ENCODE peak calls at places on chromosomes 7 and 10, in nine cellular contexts. Q is hepatocyte, I is neural progenitor cell, C is PC-3, O is GM23248, M is OCI-LY7, P is HCT116, A is GM23338, L is MM.1S. K is an unnamed sample.

GRCh38 chr10:29533046-29533445 is 101.7 kb downstream of the SVIL start:
- DNase-seq in Q (no peak), I (no peak), C (no peak), O (no peak), M (no peak), P (no peak), A (no peak), L (no peak), K (no peak)

GRCh38 chr7:4077980-4078379 is 604.1 kb upstream of the FOXK1 start:
- DNase-seq in Q (no peak), I (no peak), C (no peak), O (no peak), M (no peak), P (no peak), A (no peak), L (no peak), K (no peak)

GRCh38 chr10:9596368-9596920 is 1421.2 kb upstream of the CELF2 start:
- DNase-seq in Q (no peak), I (no peak), C (no peak), O (peak; percentile 57), M (no peak), P (no peak), A (no peak), L (no peak), K (no peak)

GRCh38 chr10:103278862-103279298 is 1.9 kb downstream of the INA start:
- DNase-seq in Q (peak; percentile 74), I (peak; percentile 90), C (peak; percentile 41), O (peak; percentile 71), M (peak; percentile 11), P (no peak), A (peak; percentile 91), L (peak; percentile 16), K (no peak)

GRCh38 chr7:2725178-2726105 is 37.4 kb downstream of the AMZ1 start:
- DNase-seq in Q (no peak), I (no peak), C (no peak), O (no peak), M (no peak), P (no peak), A (no peak), L (no peak), K (no peak)

GRCh38 chr7:107387077-107387476 is 82.8 kb upstream of the GPR22 start:
- DNase-seq in Q (peak; percentile 66), I (peak; percentile 44), C (no peak), O (no peak), M (no peak), P (no peak), A (peak; percentile 64), L (no peak), K (peak; percentile 75)

GRCh38 chr10:78856421-78856820 is 212.3 kb upstream of the ZMIZ1 start:
- DNase-seq in Q (no peak), I (no peak), C (no peak), O (no peak), M (no peak), P (no peak), A (no peak), L (no peak), K (no peak)

GRCh38 chr10:6578221-6579192 is 1.6 kb downstream of the PRKCQ start:
- DNase-seq in Q (no peak), I (peak; percentile 25), C (no peak), O (no peak), M (peak; percentile 62), P (no peak), A (no peak), L (no peak), K (no peak)

GRCh38 chr10:14416308-14416700 is 85.6 kb upstream of the FRMD4A start:
- DNase-seq in Q (peak; percentile 23), I (no peak), C (no peak), O (no peak), M (no peak), P (no peak), A (no peak), L (no peak), K (no peak)

GRCh38 chr10:88062385-88062784 is 199.0 kb downstream of the PTEN start:
- DNase-seq in Q (no peak), I (no peak), C (no peak), O (no peak), M (no peak), P (no peak), A (no peak), L (no peak), K (no peak)

GRCh38 chr7:79749851-79750250 is 296.4 kb upstream of the MAGI2 start:
- DNase-seq in Q (no peak), I (no peak), C (no peak), O (no peak), M (no peak), P (no peak), A (no peak), L (peak; percentile 64), K (no peak)

GRCh38 chr7:78218051-78218450 is 419.5 kb downstream of the PHTF2 start:
- DNase-seq in Q (no peak), I (no peak), C (no peak), O (peak; percentile 66), M (no peak), P (no peak), A (no peak), L (no peak), K (no peak)

GRCh38 chr10:113454341-113455061 is 98.4 kb upstream of the HABP2 start:
- DNase-seq in Q (peak; percentile 77), I (peak; percentile 77), C (peak; percentile 45), O (peak; percentile 66), M (peak; percentile 40), P (peak; percentile 31), A (peak; percentile 89), L (peak; percentile 43), K (peak; percentile 69)

GRCh38 chr10:79356104-79356503 is 8.8 kb downstream of the PPIF start:
- DNase-seq in Q (no peak), I (no peak), C (no peak), O (no peak), M (no peak), P (no peak), A (no peak), L (no peak), K (no peak)

GRCh38 chr10:78007172-78007571 is 22.1 kb downstream of the POLR3A start:
- DNase-seq in Q (no peak), I (no peak), C (peak; percentile 82), O (no peak), M (no peak), P (no peak), A (no peak), L (no peak), K (no peak)

GRCh38 chr10:52597189-52597863 is 175.3 kb downstream of the MBL2 start:
- DNase-seq in Q (no peak), I (no peak), C (peak; percentile 52), O (peak; percentile 25), M (no peak), P (no peak), A (no peak), L (no peak), K (no peak)
- TF ChIP-seq EZH2phosphoT487 in Q (no peak), I (no peak), C (no peak), O (no peak), M (no peak), P (no peak), A (no peak), L (no peak), K (no peak)

DNA sequence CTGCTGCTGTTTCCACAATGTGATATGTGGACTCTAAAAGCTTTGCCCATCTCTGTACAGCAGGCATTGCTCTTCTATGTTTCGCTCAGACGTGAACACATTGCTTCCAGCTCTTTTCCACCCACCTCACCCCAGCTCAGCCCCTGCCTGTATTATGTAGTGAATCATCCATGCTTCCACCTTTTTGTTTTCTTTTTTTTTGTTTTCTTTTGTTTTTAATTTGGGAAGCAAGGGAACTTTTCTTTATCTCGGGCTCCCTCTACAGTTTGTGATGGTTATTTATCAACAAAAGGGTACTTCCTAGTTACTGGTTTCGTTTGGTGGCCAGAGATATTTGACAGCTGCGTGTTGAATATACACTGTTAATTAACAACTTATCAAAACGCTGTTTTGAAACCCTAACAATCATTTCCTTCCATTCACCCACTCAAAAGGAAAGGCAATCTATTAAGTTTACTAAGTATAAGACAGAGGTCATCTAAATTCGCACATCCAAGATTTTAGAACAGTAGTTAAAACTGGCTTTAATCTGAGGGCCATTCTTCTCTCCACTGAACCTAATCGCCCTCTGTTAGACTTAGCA is 127.9 kb upstream of the STK17A start:
- DNase-seq in Q (peak; percentile 52), I (peak; percentile 65), C (peak; percentile 66), O (peak; percentile 72), M (peak; percentile 46), P (peak; percentile 19), A (peak; percentile 87), L (peak; percentile 58), K (peak; percentile 70)
- TF ChIP-seq EZH2phosphoT487 in Q (no peak), I (no peak), C (no peak), O (no peak), M (no peak), P (no peak), A (no peak), L (no peak), K (no peak)

GRCh38 chr10:33968983-33969382 is 634.5 kb upstream of the NRP1 start:
- DNase-seq in Q (no peak), I (no peak), C (no peak), O (no peak), M (no peak), P (no peak), A (no peak), L (no peak), K (no peak)

GRCh38 chr10:33963656-33964175 is 629.2 kb upstream of the NRP1 start:
- DNase-seq in Q (no peak), I (no peak), C (peak; percentile 71), O (no peak), M (no peak), P (no peak), A (no peak), L (no peak), K (no peak)

GRCh38 chr10:33965795-33966581 is 631.5 kb upstream of the NRP1 start:
- DNase-seq in Q (no peak), I (no peak), C (no peak), O (no peak), M (no peak), P (no peak), A (no peak), L (peak; percentile 62), K (no peak)

DNA sequence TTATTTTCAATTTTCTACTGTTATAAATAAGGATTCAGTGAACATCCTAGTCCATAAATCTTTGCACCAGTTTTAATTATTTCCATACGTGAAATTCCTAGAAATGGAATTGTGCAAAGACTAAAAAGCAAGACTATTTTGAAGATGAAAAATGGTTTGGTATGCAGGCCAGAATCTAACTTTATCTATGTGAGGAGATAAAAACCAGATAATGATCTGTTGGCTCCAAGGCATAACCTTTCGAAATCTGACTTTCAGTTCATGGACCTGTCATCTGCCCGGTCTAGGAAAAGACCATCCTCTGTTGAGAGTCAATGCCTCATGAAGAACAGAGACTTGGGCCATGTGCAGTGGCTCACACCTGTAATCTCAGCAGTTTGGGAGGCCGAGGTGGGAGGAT is 633.3 kb upstream of the NRP1 start:
- DNase-seq in Q (no peak), I (no peak), C (no peak), O (no peak), M (no peak), P (no peak), A (no peak), L (no peak), K (no peak)
- TF ChIP-seq EZH2phosphoT487 in Q (no peak), I (no peak), C (no peak), O (no peak), M (no peak), P (no peak), A (no peak), L (no peak), K (no peak)

DNA sequence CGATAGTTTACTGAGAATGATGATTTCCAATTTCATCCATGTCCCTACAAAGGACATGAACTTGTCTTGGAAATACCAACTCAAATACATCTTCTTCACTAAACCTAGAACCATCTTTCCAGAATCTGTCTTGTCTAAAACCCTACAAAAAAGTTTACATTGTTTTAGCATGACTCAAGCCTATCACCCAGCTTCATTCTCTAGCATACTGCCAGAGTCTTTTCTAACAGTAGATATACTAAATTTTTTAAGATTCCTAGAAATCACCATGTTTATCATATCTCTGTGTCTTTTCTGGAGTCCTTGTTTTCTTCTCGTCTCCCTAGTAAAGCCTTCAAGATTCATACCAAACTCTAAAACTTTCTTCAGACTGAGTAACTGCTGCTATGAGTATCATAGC is 129.7 kb downstream of the SEMA3E start:
- DNase-seq in Q (no peak), I (no peak), C (no peak), O (peak; percentile 6), M (no peak), P (no peak), A (no peak), L (no peak), K (no peak)
- TF ChIP-seq EZH2phosphoT487 in Q (no peak), I (no peak), C (no peak), O (no peak), M (no peak), P (no peak), A (no peak), L (no peak), K (no peak)